ENCODE peak calls at places on chromosome 17, in eight cellular contexts. V is esophagus squamous epithelium, L is IMR-90, E is uterus, X is A549, U is stomach, O is NB4, I is erythroblast. W is an unnamed sample.

GRCh38 chr17:22695228-22695619 is 1002.9 kb downstream of the KCNJ18 start:
- DNase-seq in V (no peak), L (no peak), E (no peak), X (no peak), U (no peak), O (no peak), I (no peak), W (no peak)

GRCh38 chr17:45732926-45733505 is 51.1 kb upstream of the CRHR1 start:
- DNase-seq in V (no peak), L (no peak), E (no peak), X (no peak), U (no peak), O (no peak), I (no peak), W (no peak)

GRCh38 chr17:75807861-75808260 is 23.3 kb downstream of the UNK start:
- DNase-seq in V (no peak), L (no peak), E (no peak), X (no peak), U (no peak), O (no peak), I (no peak), W (no peak)

GRCh38 chr17:3738562-3739295 is 15.0 kb downstream of the HASPIN start:
- DNase-seq in V (no peak), L (peak), E (no peak), X (no peak), U (peak), O (no peak), I (no peak), W (no peak)

GRCh38 chr17:13374203-13375143 is 227.3 kb downstream of the HS3ST3A1 start:
- DNase-seq in V (no peak), L (no peak), E (no peak), X (no peak), U (no peak), O (no peak), I (no peak), W (no peak)

GRCh38 chr17:30222741-30223175 is 12.7 kb downstream of the SLC6A4 start:
- DNase-seq in V (no peak), L (no peak), E (no peak), X (no peak), U (no peak), O (no peak), I (no peak), W (no peak)

GRCh38 chr17:14405189-14405588 is 104.3 kb downstream of the HS3ST3B1 start:
- DNase-seq in V (no peak), L (no peak), E (no peak), X (no peak), U (no peak), O (no peak), I (no peak), W (no peak)

GRCh38 chr17:6047966-6048365 is 22.2 kb upstream of the WSCD1 start:
- DNase-seq in V (no peak), L (no peak), E (no peak), X (no peak), U (no peak), O (no peak), I (no peak), W (no peak)

GRCh38 chr17:73713136-73713535 is 68.9 kb upstream of the SDK2 start:
- DNase-seq in V (no peak), L (no peak), E (no peak), X (no peak), U (no peak), O (no peak), I (no peak), W (no peak)

GRCh38 chr17:28334666-28335200 is 539 bp downstream of the IFT20 start:
- DNase-seq in V (no peak), L (peak), E (no peak), X (no peak), U (no peak), O (no peak), I (peak), W (no peak)

GRCh38 chr17:19331134-19331533 is 31.4 kb downstream of the B9D1 start:
- DNase-seq in V (no peak), L (peak), E (no peak), X (no peak), U (peak), O (no peak), I (no peak), W (peak)

GRCh38 chr17:49738456-49739163 is 25.3 kb downstream of the FAM117A start:
- DNase-seq in V (no peak), L (no peak), E (no peak), X (no peak), U (no peak), O (no peak), I (peak), W (no peak)

GRCh38 chr17:44827863-44828262 is 2.2 kb downstream of the GJC1 start:
- DNase-seq in V (no peak), L (no peak), E (no peak), X (no peak), U (no peak), O (no peak), I (no peak), W (no peak)

GRCh38 chr17:80105762-80106161 is 4.4 kb downstream of the GAA start:
- DNase-seq in V (no peak), L (peak), E (no peak), X (no peak), U (peak), O (no peak), I (no peak), W (no peak)

GRCh38 chr17:59154335-59154720 is 658 bp downstream of the SKA2 start:
- DNase-seq in V (no peak), L (peak), E (peak), X (peak), U (peak), O (peak), I (peak), W (no peak)

GRCh38 chr17:81550285-81550684 is 1.9 kb downstream of the FAAP100 start:
- DNase-seq in V (no peak), L (no peak), E (no peak), X (no peak), U (no peak), O (no peak), I (no peak), W (no peak)

GRCh38 chr17:81552244-81553017 is at the start of gene FAAP100:
- DNase-seq in V (no peak), L (peak), E (peak), X (peak), U (peak), O (peak), I (peak), W (peak)

GRCh38 chr17:81550830-81551457 is 1.2 kb downstream of the FAAP100 start:
- DNase-seq in V (no peak), L (no peak), E (no peak), X (no peak), U (no peak), O (no peak), I (no peak), W (no peak)

GRCh38 chr17:81553018-81553615 is 964 bp upstream of the FAAP100 start:
- DNase-seq in V (peak), L (peak), E (peak), X (peak), U (peak), O (peak), I (peak), W (peak)

GRCh38 chr17:81551458-81552243 is 502 bp downstream of the FAAP100 start:
- DNase-seq in V (no peak), L (peak), E (no peak), X (peak), U (no peak), O (peak), I (peak), W (no peak)
- TF ChIP-seq POLR2A in V (no peak), L (no peak), E (no peak), X (no peak), U (no peak), O (no peak), I (no peak), W (no peak)

DNA sequence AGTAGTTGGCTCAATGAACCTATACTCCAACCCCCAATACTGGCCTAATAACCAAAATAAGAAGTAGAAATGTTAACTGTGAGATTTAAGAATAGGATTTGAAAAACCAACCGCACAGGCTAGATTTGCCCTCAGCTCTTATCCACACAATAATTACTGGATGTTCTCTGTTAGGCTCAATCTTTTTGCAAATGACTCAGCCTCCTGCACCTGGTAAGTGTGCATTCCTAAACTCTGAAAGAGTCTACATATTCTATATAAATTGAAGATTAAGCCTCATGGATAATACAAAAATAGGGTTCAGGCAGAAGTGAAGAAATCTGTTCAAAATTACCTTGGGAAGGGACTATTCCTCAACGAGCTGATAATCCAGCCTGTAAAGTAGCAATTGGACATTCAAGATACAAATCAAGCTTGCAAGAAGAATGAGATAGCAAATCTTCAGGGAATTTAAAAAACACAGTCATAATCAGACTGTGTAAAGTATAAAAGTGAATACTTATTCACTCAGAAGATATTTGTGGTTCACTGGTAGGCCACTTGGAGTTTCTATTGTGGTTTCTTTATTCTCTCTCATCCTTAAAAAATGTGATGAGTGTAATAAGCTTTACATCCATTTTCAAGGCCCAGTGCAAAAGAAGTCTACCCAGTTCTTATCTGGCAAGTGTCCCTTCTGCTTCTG is 931.9 kb upstream of the SOX9 start:
- DNase-seq in V (no peak), L (peak), E (no peak), X (no peak), U (no peak), O (no peak), I (no peak), W (peak)
- TF ChIP-seq POLR2A in V (no peak), L (no peak), E (no peak), X (no peak), U (no peak), O (no peak), I (no peak), W (no peak)

DNA sequence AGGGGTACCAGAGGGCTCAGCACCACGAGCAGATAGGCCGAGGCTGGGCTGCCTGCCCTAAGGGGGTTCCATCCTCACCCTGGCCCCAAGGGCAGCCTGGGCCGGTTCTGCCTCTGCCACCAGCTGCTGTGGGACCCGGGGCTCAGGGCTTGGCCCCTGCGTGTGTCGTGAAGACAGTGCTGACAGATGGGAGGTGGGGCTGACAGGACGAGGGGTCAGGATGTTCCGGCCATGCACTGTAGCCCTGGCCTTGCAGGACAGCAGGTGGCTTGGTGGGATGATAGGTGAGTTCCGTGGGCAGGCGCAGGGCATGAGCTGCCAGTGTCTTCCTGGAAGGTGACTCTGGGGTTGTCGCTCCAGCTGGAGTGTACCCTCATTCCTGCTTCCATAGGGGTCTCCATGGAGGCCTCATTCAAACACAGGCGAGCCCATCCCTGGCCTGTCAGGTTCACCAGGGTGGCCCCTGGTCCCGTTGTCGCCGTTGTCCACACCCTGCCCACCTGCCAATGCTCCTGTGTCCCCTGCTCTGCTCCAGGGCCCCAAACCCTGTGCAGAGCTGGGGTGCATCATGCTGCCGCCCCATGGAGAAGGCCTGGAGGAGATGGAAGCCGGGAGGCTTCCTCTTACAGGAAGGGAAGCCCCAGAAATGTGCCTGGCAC is 57.2 kb downstream of the WDR45B start:
- DNase-seq in V (no peak), L (no peak), E (no peak), X (no peak), U (no peak), O (no peak), I (no peak), W (no peak)
- TF ChIP-seq POLR2A in V (no peak), L (no peak), E (no peak), X (no peak), U (no peak), O (no peak), I (no peak), W (no peak)

GRCh38 chr17:34639706-34640425 is 60.5 kb downstream of the TMEM132E start:
- DNase-seq in V (no peak), L (no peak), E (no peak), X (no peak), U (no peak), O (no peak), I (no peak), W (no peak)
- TF ChIP-seq POLR2A in V (no peak), L (no peak), E (no peak), X (no peak), U (no peak), O (no peak), I (no peak), W (no peak)

GRCh38 chr17:39701012-39701783 is 1.3 kb downstream of the ERBB2 start:
- DNase-seq in V (no peak), L (no peak), E (no peak), X (peak), U (peak), O (no peak), I (no peak), W (no peak)

GRCh38 chr17:39700148-39700987 is 504 bp downstream of the ERBB2 start:
- DNase-seq in V (no peak), L (peak), E (no peak), X (no peak), U (no peak), O (no peak), I (no peak), W (peak)

GRCh38 chr17:39701784-39702422 is 2.0 kb downstream of the ERBB2 start:
- DNase-seq in V (no peak), L (no peak), E (no peak), X (no peak), U (no peak), O (no peak), I (no peak), W (no peak)

GRCh38 chr17:39697961-39698360 is 1.9 kb upstream of the ERBB2 start:
- DNase-seq in V (no peak), L (no peak), E (no peak), X (no peak), U (no peak), O (no peak), I (peak), W (no peak)

DNA sequence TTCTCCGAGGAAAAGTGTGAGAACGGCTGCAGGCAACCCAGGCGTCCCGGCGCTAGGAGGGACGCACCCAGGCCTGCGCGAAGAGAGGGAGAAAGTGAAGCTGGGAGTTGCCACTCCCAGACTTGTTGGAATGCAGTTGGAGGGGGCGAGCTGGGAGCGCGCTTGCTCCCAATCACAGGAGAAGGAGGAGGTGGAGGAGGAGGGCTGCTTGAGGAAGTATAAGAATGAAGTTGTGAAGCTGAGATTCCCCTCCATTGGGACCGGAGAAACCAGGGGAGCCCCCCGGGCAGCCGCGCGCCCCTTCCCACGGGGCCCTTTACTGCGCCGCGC is at the start of gene ERBB2:
- DNase-seq in V (no peak), L (peak), E (peak), X (peak), U (peak), O (no peak), I (no peak), W (peak)
- TF ChIP-seq POLR2A in V (peak), L (no peak), E (peak), X (peak), U (no peak), O (no peak), I (no peak), W (peak)

GRCh38 chr17:78114831-78115723 is 13.5 kb downstream of the TMC6 start:
- DNase-seq in V (no peak), L (no peak), E (no peak), X (no peak), U (no peak), O (no peak), I (no peak), W (no peak)
- TF ChIP-seq POLR2A in V (no peak), L (no peak), E (no peak), X (no peak), U (no peak), O (no peak), I (no peak), W (no peak)

DNA sequence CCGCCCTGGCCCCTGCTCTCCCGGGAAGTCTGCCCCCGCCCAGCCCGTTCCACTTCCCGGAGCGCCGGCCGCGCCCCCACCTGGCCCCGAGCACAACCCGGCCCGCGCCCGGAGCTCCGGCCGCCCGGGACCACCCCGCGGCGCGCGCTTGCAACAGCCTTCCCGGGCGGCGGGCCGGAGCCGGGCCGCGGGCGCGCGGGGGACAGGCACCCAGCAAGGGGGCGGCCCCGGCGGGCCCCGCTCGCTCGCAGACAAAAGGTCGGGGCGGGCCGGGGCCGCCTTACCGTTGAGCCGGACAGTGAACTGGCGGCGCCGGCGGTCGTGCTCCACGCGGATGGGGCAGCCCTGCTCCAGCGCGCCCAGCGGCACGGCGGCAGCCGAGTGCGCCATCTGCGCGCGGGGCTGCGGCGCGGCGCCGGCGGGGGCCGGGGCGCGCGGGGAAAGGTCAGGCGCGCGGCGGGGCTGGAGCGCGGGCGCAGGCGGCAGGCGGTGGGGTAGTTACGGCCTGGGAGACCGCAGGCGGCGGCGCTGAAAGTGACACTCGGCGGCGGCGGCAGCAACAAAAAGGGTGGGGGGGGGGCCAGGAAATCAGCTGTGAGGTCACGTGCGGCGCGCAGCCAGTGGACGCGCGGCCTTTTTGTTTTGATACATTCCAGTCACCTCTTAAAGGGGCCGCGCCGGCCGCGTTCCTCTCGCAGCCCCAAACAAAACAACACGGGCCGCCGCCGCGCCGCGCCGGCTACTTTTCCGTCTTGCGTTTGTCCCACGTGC is at the start of gene NATD1:
- DNase-seq in V (peak), L (peak), E (peak), X (peak), U (peak), O (peak), I (peak), W (peak)
- TF ChIP-seq POLR2A in V (peak), L (no peak), E (peak), X (no peak), U (no peak), O (no peak), I (peak), W (peak)

GRCh38 chr17:57989011-57989345 is 924 bp upstream of the VEZF1 start:
- DNase-seq in V (no peak), L (peak), E (no peak), X (peak), U (peak), O (no peak), I (peak), W (no peak)

GRCh38 chr17:57986841-57987581 is 1.0 kb downstream of the VEZF1 start:
- DNase-seq in V (no peak), L (peak), E (peak), X (peak), U (peak), O (peak), I (peak), W (no peak)

GRCh38 chr17:57985675-57985974 is 2.4 kb downstream of the VEZF1 start:
- DNase-seq in V (no peak), L (peak), E (no peak), X (peak), U (no peak), O (no peak), I (no peak), W (peak)

GRCh38 chr17:57988301-57989010 is 402 bp upstream of the VEZF1 start:
- DNase-seq in V (no peak), L (peak), E (peak), X (peak), U (peak), O (peak), I (peak), W (peak)

GRCh38 chr17:57987582-57988300 is at the start of gene VEZF1:
- DNase-seq in V (no peak), L (peak), E (peak), X (peak), U (peak), O (peak), I (peak), W (peak)
- TF ChIP-seq POLR2A in V (peak), L (no peak), E (peak), X (peak), U (no peak), O (no peak), I (no peak), W (peak)

DNA sequence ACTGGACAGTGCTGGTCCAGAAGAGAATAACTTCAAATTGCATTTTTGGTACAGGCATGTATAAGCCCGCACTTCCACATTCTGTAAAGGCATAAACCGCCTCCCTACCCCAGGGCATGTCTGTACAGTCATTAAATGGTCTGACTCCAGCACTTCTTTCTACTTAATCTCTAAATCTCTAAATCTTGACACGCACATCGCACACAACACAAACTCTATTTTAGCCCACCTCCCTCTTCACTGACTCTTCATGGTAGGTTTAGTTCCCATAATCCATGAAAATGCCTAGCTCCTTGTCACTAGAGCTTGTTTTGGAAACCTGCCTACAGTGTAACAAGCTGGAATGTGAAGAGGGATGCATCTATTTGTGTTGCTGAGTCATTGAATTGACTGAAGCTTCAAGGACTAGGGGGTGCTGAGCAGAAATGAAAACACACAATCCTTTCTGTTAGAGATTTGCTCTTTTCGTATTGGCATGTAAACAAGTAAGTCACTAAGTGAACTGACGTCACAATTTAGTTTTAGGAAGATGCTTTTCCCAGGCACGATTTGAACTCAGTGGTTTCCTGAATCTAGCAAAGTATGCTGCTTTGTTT is 1.6 kb upstream of the DUSP14 start:
- DNase-seq in V (no peak), L (peak), E (no peak), X (peak), U (no peak), O (peak), I (peak), W (peak)
- TF ChIP-seq POLR2A in V (no peak), L (no peak), E (no peak), X (no peak), U (no peak), O (no peak), I (no peak), W (no peak)

GRCh38 chr17:732788-733720 is 658 bp downstream of the TLCD3A start:
- DNase-seq in V (no peak), L (peak), E (no peak), X (peak), U (peak), O (peak), I (peak), W (no peak)

GRCh38 chr17:733743-734142 is 1.3 kb downstream of the TLCD3A start:
- DNase-seq in V (no peak), L (no peak), E (no peak), X (no peak), U (no peak), O (no peak), I (no peak), W (no peak)

GRCh38 chr17:737561-738113 is 5.2 kb downstream of the TLCD3A start:
- DNase-seq in V (no peak), L (no peak), E (no peak), X (no peak), U (no peak), O (no peak), I (no peak), W (no peak)

GRCh38 chr17:728911-729310 is 3.5 kb upstream of the TLCD3A start:
- DNase-seq in V (no peak), L (no peak), E (no peak), X (no peak), U (peak), O (no peak), I (no peak), W (no peak)

GRCh38 chr17:731943-732787 is at the start of gene TLCD3A:
- DNase-seq in V (no peak), L (peak), E (peak), X (peak), U (peak), O (peak), I (peak), W (peak)
- TF ChIP-seq POLR2A in V (peak), L (peak), E (no peak), X (peak), U (no peak), O (no peak), I (no peak), W (peak)

W was measured in H54.